ENCODE peak calls at places on chromosome 7, in eight cellular contexts. One of them, this sample, is unnamed.
A peak's percentile ranks its signal among the peaks of the same experiment; 100 is the strongest.

GRCh38 chr7:143393267-143394041 is 12.3 kb downstream of the ZYX start:
- DNase-seq in PC-3: no peak
- DNase-seq in neural progenitor cell: no peak
- DNase-seq in GM23248: no peak
- DNase-seq in HCT116: no peak
- DNase-seq in mammary epithelial cell: no peak
- DNase-seq in IMR-90: peak; percentile 45
- DNase-seq in hepatocyte: peak; percentile 77
- DNase-seq in this sample: peak; percentile 36

GRCh38 chr7:75861636-75862035 is 17.2 kb upstream of the RHBDD2 start:
- DNase-seq in PC-3: no peak
- DNase-seq in neural progenitor cell: no peak
- DNase-seq in GM23248: peak; percentile 45
- DNase-seq in HCT116: no peak
- DNase-seq in mammary epithelial cell: no peak
- DNase-seq in IMR-90: peak; percentile 77
- DNase-seq in hepatocyte: no peak
- DNase-seq in this sample: peak; percentile 23

GRCh38 chr7:100426516-100426915 is 2.0 kb downstream of the ZCWPW1 start:
- DNase-seq in PC-3: no peak
- DNase-seq in neural progenitor cell: no peak
- DNase-seq in GM23248: no peak
- DNase-seq in HCT116: no peak
- DNase-seq in mammary epithelial cell: no peak
- DNase-seq in IMR-90: no peak
- DNase-seq in hepatocyte: no peak
- DNase-seq in this sample: no peak

GRCh38 chr7:2515424-2516193 is 4.0 kb upstream of the LFNG start:
- DNase-seq in PC-3: no peak
- DNase-seq in neural progenitor cell: no peak
- DNase-seq in GM23248: no peak
- DNase-seq in HCT116: no peak
- DNase-seq in mammary epithelial cell: no peak
- DNase-seq in IMR-90: no peak
- DNase-seq in hepatocyte: no peak
- DNase-seq in this sample: no peak

GRCh38 chr7:1811850-1812692 is 142.0 kb downstream of the ELFN1 start:
- DNase-seq in PC-3: peak; percentile 6
- DNase-seq in neural progenitor cell: peak; percentile 83
- DNase-seq in GM23248: no peak
- DNase-seq in HCT116: no peak
- DNase-seq in mammary epithelial cell: peak; percentile 27
- DNase-seq in IMR-90: no peak
- DNase-seq in hepatocyte: peak; percentile 46
- DNase-seq in this sample: no peak

GRCh38 chr7:1457949-1458675 is 1.2 kb downstream of the MICALL2 start:
- DNase-seq in PC-3: peak; percentile 18
- DNase-seq in neural progenitor cell: no peak
- DNase-seq in GM23248: peak; percentile 49
- DNase-seq in HCT116: no peak
- DNase-seq in mammary epithelial cell: no peak
- DNase-seq in IMR-90: no peak
- DNase-seq in hepatocyte: no peak
- DNase-seq in this sample: no peak

GRCh38 chr7:80830584-80831319 is 88.1 kb downstream of the SEMA3C start:
- DNase-seq in PC-3: peak; percentile 63
- DNase-seq in neural progenitor cell: no peak
- DNase-seq in GM23248: no peak
- DNase-seq in HCT116: peak; percentile 32
- DNase-seq in mammary epithelial cell: peak; percentile 79
- DNase-seq in IMR-90: peak; percentile 48
- DNase-seq in hepatocyte: peak; percentile 14
- DNase-seq in this sample: peak; percentile 81

GRCh38 chr7:11450246-11450645 is 381.8 kb downstream of the THSD7A start:
- DNase-seq in PC-3: no peak
- DNase-seq in neural progenitor cell: no peak
- DNase-seq in GM23248: no peak
- DNase-seq in HCT116: no peak
- DNase-seq in mammary epithelial cell: no peak
- DNase-seq in IMR-90: no peak
- DNase-seq in hepatocyte: no peak
- DNase-seq in this sample: peak; percentile 5

GRCh38 chr7:67475293-67475692 is 478.7 kb downstream of the TYW1 start:
- DNase-seq in PC-3: no peak
- DNase-seq in neural progenitor cell: no peak
- DNase-seq in GM23248: no peak
- DNase-seq in HCT116: no peak
- DNase-seq in mammary epithelial cell: no peak
- DNase-seq in IMR-90: no peak
- DNase-seq in hepatocyte: no peak
- DNase-seq in this sample: no peak

GRCh38 chr7:6164491-6164890 is 107.9 kb downstream of the CYTH3 start:
- DNase-seq in PC-3: no peak
- DNase-seq in neural progenitor cell: peak; percentile 33
- DNase-seq in GM23248: no peak
- DNase-seq in HCT116: no peak
- DNase-seq in mammary epithelial cell: no peak
- DNase-seq in IMR-90: no peak
- DNase-seq in hepatocyte: no peak
- DNase-seq in this sample: no peak

GRCh38 chr7:47370461-47371042 is 211.4 kb downstream of the TNS3 start:
- DNase-seq in PC-3: no peak
- DNase-seq in neural progenitor cell: no peak
- DNase-seq in GM23248: no peak
- DNase-seq in HCT116: no peak
- DNase-seq in mammary epithelial cell: no peak
- DNase-seq in IMR-90: no peak
- DNase-seq in hepatocyte: no peak
- DNase-seq in this sample: peak; percentile 91
- H4K20me1 ChIP-seq in PC-3: peaks cover 8% of the 10 kb centered on the region
- H4K20me1 ChIP-seq in neural progenitor cell: no peaks in the 10 kb centered on the region
- H4K20me1 ChIP-seq in GM23248: peaks cover 11% of the 10 kb centered on the region
- H4K20me1 ChIP-seq in HCT116: no peaks in the 10 kb centered on the region
- H4K20me1 ChIP-seq in mammary epithelial cell: no peaks in the 10 kb centered on the region
- H4K20me1 ChIP-seq in IMR-90: peaks cover 91% of the 10 kb centered on the region
- H4K20me1 ChIP-seq in hepatocyte: peaks cover 31% of the 10 kb centered on the region
- H4K20me1 ChIP-seq in this sample: peaks cover 2% of the 10 kb centered on the region

GRCh38 chr7:71229201-71229600 is 97.3 kb downstream of the GALNT17 start:
- DNase-seq in PC-3: no peak
- DNase-seq in neural progenitor cell: no peak
- DNase-seq in GM23248: no peak
- DNase-seq in HCT116: no peak
- DNase-seq in mammary epithelial cell: no peak
- DNase-seq in IMR-90: no peak
- DNase-seq in hepatocyte: no peak
- DNase-seq in this sample: no peak
- H3K9me3 ChIP-seq in PC-3: no peaks in the 10 kb centered on the region
- H3K9me3 ChIP-seq in neural progenitor cell: no peaks in the 10 kb centered on the region
- H3K9me3 ChIP-seq in GM23248: no peaks in the 10 kb centered on the region
- H3K9me3 ChIP-seq in HCT116: no peaks in the 10 kb centered on the region
- H3K9me3 ChIP-seq in mammary epithelial cell: peaks cover 31% of the 10 kb centered on the region
- H3K9me3 ChIP-seq in IMR-90: peaks cover 35% of the 10 kb centered on the region
- H3K9me3 ChIP-seq in hepatocyte: no peaks in the 10 kb centered on the region
- H3K9me3 ChIP-seq in this sample: no peaks in the 10 kb centered on the region

GRCh38 chr7:55552320-55553086 is 19.8 kb downstream of the VOPP1 start:
- DNase-seq in PC-3: peak; percentile 86
- DNase-seq in neural progenitor cell: no peak
- DNase-seq in GM23248: peak; percentile 88
- DNase-seq in HCT116: no peak
- DNase-seq in mammary epithelial cell: no peak
- DNase-seq in IMR-90: peak; percentile 90
- DNase-seq in hepatocyte: peak; percentile 56
- DNase-seq in this sample: peak; percentile 93
- H4K20me1 ChIP-seq in PC-3: peaks cover 10% of the 10 kb centered on the region
- H4K20me1 ChIP-seq in neural progenitor cell: peaks cover 61% of the 10 kb centered on the region
- H4K20me1 ChIP-seq in GM23248: peaks cover 15% of the 10 kb centered on the region
- H4K20me1 ChIP-seq in HCT116: no peaks in the 10 kb centered on the region
- H4K20me1 ChIP-seq in mammary epithelial cell: no peaks in the 10 kb centered on the region
- H4K20me1 ChIP-seq in IMR-90: peaks cover 98% of the 10 kb centered on the region
- H4K20me1 ChIP-seq in hepatocyte: no peaks in the 10 kb centered on the region
- H4K20me1 ChIP-seq in this sample: no peaks in the 10 kb centered on the region

GRCh38 chr7:157928171-157928794 is 591.5 kb downstream of the DNAJB6 start:
- DNase-seq in PC-3: no peak
- DNase-seq in neural progenitor cell: no peak
- DNase-seq in GM23248: no peak
- DNase-seq in HCT116: no peak
- DNase-seq in mammary epithelial cell: no peak
- DNase-seq in IMR-90: no peak
- DNase-seq in hepatocyte: no peak
- DNase-seq in this sample: no peak

GRCh38 chr7:157926107-157926506 is 589.3 kb downstream of the DNAJB6 start:
- DNase-seq in PC-3: no peak
- DNase-seq in neural progenitor cell: no peak
- DNase-seq in GM23248: no peak
- DNase-seq in HCT116: no peak
- DNase-seq in mammary epithelial cell: no peak
- DNase-seq in IMR-90: no peak
- DNase-seq in hepatocyte: no peak
- DNase-seq in this sample: no peak

GRCh38 chr7:157927313-157927925 is 590.6 kb downstream of the DNAJB6 start:
- DNase-seq in PC-3: no peak
- DNase-seq in neural progenitor cell: no peak
- DNase-seq in GM23248: no peak
- DNase-seq in HCT116: no peak
- DNase-seq in mammary epithelial cell: no peak
- DNase-seq in IMR-90: no peak
- DNase-seq in hepatocyte: no peak
- DNase-seq in this sample: no peak

GRCh38 chr7:157925383-157925875 is 588.6 kb downstream of the DNAJB6 start:
- DNase-seq in PC-3: no peak
- DNase-seq in neural progenitor cell: no peak
- DNase-seq in GM23248: no peak
- DNase-seq in HCT116: no peak
- DNase-seq in mammary epithelial cell: no peak
- DNase-seq in IMR-90: no peak
- DNase-seq in hepatocyte: no peak
- DNase-seq in this sample: no peak

GRCh38 chr7:157926521-157927167 is 589.8 kb downstream of the DNAJB6 start:
- DNase-seq in PC-3: no peak
- DNase-seq in neural progenitor cell: no peak
- DNase-seq in GM23248: no peak
- DNase-seq in HCT116: no peak
- DNase-seq in mammary epithelial cell: no peak
- DNase-seq in IMR-90: no peak
- DNase-seq in hepatocyte: no peak
- DNase-seq in this sample: no peak
- H3K9me3 ChIP-seq in PC-3: peaks cover 13% of the 10 kb centered on the region
- H3K9me3 ChIP-seq in neural progenitor cell: no peaks in the 10 kb centered on the region
- H3K9me3 ChIP-seq in GM23248: peaks cover 2% of the 10 kb centered on the region
- H3K9me3 ChIP-seq in HCT116: no peaks in the 10 kb centered on the region
- H3K9me3 ChIP-seq in mammary epithelial cell: peaks cover 63% of the 10 kb centered on the region
- H3K9me3 ChIP-seq in IMR-90: peaks cover 56% of the 10 kb centered on the region
- H3K9me3 ChIP-seq in hepatocyte: no peaks in the 10 kb centered on the region
- H3K9me3 ChIP-seq in this sample: no peaks in the 10 kb centered on the region

DNA sequence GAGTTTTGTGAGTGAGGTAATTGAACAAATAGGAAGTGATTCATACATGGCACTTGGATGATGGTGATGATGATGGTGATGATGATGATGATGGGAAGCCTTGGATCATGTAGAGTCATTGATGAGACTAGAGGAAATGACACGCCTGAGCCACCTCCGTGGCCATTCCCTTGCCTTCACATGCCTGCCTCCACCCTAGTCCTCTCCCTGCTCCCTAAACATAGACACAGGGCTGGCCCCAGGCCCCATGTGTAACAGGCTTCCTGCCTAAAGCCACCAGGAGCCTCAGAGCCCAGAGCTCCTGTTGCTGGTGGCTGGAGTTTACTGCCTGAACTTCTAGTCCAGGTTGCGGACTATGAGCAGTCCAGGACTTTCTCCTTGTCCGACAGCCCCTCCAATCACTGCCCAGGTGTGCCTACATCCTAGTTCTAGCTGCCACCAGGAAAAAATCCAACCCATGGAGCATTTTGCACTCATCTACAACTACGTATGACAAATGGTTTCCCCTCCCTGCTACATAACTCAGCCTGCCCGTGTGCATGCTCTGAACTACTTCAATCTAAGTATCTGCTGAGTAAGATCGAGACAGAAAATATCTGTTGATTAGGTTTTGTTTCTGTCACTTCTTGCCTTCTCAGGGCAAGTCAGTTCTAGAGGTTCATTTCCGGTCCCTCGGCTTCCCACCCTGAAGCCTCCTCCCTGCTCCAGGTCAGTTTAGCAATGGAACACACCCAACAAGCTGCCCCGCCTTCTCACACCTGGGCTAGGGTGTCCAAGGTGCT is 35.5 kb upstream of the KDM7A start:
- DNase-seq in PC-3: peak; percentile 46
- DNase-seq in neural progenitor cell: no peak
- DNase-seq in GM23248: peak; percentile 65
- DNase-seq in HCT116: no peak
- DNase-seq in mammary epithelial cell: peak; percentile 74
- DNase-seq in IMR-90: peak; percentile 32
- DNase-seq in hepatocyte: no peak
- DNase-seq in this sample: no peak
- H4K20me1 ChIP-seq in PC-3: no peaks in the 10 kb centered on the region
- H4K20me1 ChIP-seq in neural progenitor cell: no peaks in the 10 kb centered on the region
- H4K20me1 ChIP-seq in GM23248: no peaks in the 10 kb centered on the region
- H4K20me1 ChIP-seq in HCT116: no peaks in the 10 kb centered on the region
- H4K20me1 ChIP-seq in mammary epithelial cell: no peaks in the 10 kb centered on the region
- H4K20me1 ChIP-seq in IMR-90: no peaks in the 10 kb centered on the region
- H4K20me1 ChIP-seq in hepatocyte: no peaks in the 10 kb centered on the region
- H4K20me1 ChIP-seq in this sample: no peaks in the 10 kb centered on the region

DNA sequence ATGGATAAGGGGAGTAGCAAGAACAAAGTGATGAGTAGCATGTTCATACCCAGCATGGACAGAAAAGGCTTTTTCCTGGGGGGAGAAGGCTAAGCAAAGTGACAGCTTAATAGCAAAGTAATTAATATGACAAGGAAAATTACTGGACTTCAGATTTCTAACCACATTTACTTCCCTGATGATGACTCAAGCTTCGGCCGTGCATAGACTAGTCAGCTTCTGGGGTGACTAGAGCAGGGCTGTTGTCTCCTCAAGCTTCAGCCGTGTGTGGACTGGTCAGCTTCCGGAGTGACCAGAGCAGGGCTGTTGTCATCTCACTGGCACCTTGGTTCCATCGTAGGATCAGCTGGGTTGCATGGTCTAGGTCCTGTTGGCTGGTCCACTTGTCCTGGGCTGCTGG is 2.1 kb upstream of the ZNF117 start:
- DNase-seq in PC-3: no peak
- DNase-seq in neural progenitor cell: no peak
- DNase-seq in GM23248: peak; percentile 26
- DNase-seq in HCT116: no peak
- DNase-seq in mammary epithelial cell: peak; percentile 28
- DNase-seq in IMR-90: no peak
- DNase-seq in hepatocyte: no peak
- DNase-seq in this sample: no peak
- H3K9me3 ChIP-seq in PC-3: peaks cover 11% of the 10 kb centered on the region
- H3K9me3 ChIP-seq in neural progenitor cell: peaks cover 13% of the 10 kb centered on the region
- H3K9me3 ChIP-seq in GM23248: no peaks in the 10 kb centered on the region
- H3K9me3 ChIP-seq in HCT116: peaks cover 21% of the 10 kb centered on the region
- H3K9me3 ChIP-seq in mammary epithelial cell: peaks cover 53% of the 10 kb centered on the region
- H3K9me3 ChIP-seq in IMR-90: peaks cover 63% of the 10 kb centered on the region
- H3K9me3 ChIP-seq in hepatocyte: peaks cover 48% of the 10 kb centered on the region
- H3K9me3 ChIP-seq in this sample: no peaks in the 10 kb centered on the region

GRCh38 chr7:131540491-131541162 is 15.8 kb downstream of the PODXL start:
- DNase-seq in PC-3: peak; percentile 25
- DNase-seq in neural progenitor cell: no peak
- DNase-seq in GM23248: no peak
- DNase-seq in HCT116: no peak
- DNase-seq in mammary epithelial cell: no peak
- DNase-seq in IMR-90: no peak
- DNase-seq in hepatocyte: no peak
- DNase-seq in this sample: no peak
- H4K20me1 ChIP-seq in PC-3: no peaks in the 10 kb centered on the region
- H4K20me1 ChIP-seq in neural progenitor cell: peaks cover 25% of the 10 kb centered on the region
- H4K20me1 ChIP-seq in GM23248: no peaks in the 10 kb centered on the region
- H4K20me1 ChIP-seq in HCT116: no peaks in the 10 kb centered on the region
- H4K20me1 ChIP-seq in mammary epithelial cell: no peaks in the 10 kb centered on the region
- H4K20me1 ChIP-seq in IMR-90: no peaks in the 10 kb centered on the region
- H4K20me1 ChIP-seq in hepatocyte: no peaks in the 10 kb centered on the region
- H4K20me1 ChIP-seq in this sample: no peaks in the 10 kb centered on the region

GRCh38 chr7:57412618-57413017 is 37.4 kb upstream of the ZNF716 start:
- DNase-seq in PC-3: no peak
- DNase-seq in neural progenitor cell: no peak
- DNase-seq in GM23248: no peak
- DNase-seq in HCT116: no peak
- DNase-seq in mammary epithelial cell: no peak
- DNase-seq in IMR-90: no peak
- DNase-seq in hepatocyte: no peak
- DNase-seq in this sample: no peak
- H3K9me3 ChIP-seq in PC-3: no peaks in the 10 kb centered on the region
- H3K9me3 ChIP-seq in neural progenitor cell: peaks cover 10% of the 10 kb centered on the region
- H3K9me3 ChIP-seq in GM23248: no peaks in the 10 kb centered on the region
- H3K9me3 ChIP-seq in HCT116: no peaks in the 10 kb centered on the region
- H3K9me3 ChIP-seq in mammary epithelial cell: peaks cover 47% of the 10 kb centered on the region
- H3K9me3 ChIP-seq in IMR-90: peaks cover 48% of the 10 kb centered on the region
- H3K9me3 ChIP-seq in hepatocyte: no peaks in the 10 kb centered on the region
- H3K9me3 ChIP-seq in this sample: no peaks in the 10 kb centered on the region

This sample was measured in fibroblast of lung.